ENCODE peak calls at places on chromosome 11, in six cellular contexts. One of them, this sample, is unnamed.

GRCh38 chr11:66322732-66323427 is 6.0 kb upstream of the CD248 start:
- DNase-seq in GM12878: no peak
- DNase-seq in GM12891: no peak
- DNase-seq in SK-N-SH: no peak
- DNase-seq in H1: no peak
- DNase-seq in HepG2: no peak
- DNase-seq in this sample: no peak

GRCh38 chr11:7060828-7061227 is 28.0 kb upstream of the RBMXL2 start:
- DNase-seq in GM12878: no peak
- DNase-seq in GM12891: no peak
- DNase-seq in SK-N-SH: no peak
- DNase-seq in H1: no peak
- DNase-seq in HepG2: no peak
- DNase-seq in this sample: no peak

GRCh38 chr11:43944761-43945311 is 2.4 kb downstream of the C11orf96 start:
- DNase-seq in GM12878: no peak
- DNase-seq in GM12891: peak
- DNase-seq in SK-N-SH: peak
- DNase-seq in H1: peak
- DNase-seq in HepG2: peak
- DNase-seq in this sample: peak

GRCh38 chr11:122853971-122854446 is 15.7 kb downstream of the CRTAM start:
- DNase-seq in GM12878: no peak
- DNase-seq in GM12891: no peak
- DNase-seq in SK-N-SH: peak
- DNase-seq in H1: peak
- DNase-seq in HepG2: peak
- DNase-seq in this sample: no peak

GRCh38 chr11:27592111-27592780 is 85.7 kb upstream of the LIN7C start:
- DNase-seq in GM12878: no peak
- DNase-seq in GM12891: no peak
- DNase-seq in SK-N-SH: no peak
- DNase-seq in H1: no peak
- DNase-seq in HepG2: no peak
- DNase-seq in this sample: no peak

GRCh38 chr11:1302041-1302460 is 7.4 kb downstream of the TOLLIP start:
- DNase-seq in GM12878: no peak
- DNase-seq in GM12891: no peak
- DNase-seq in SK-N-SH: no peak
- DNase-seq in H1: peak
- DNase-seq in HepG2: no peak
- DNase-seq in this sample: peak

GRCh38 chr11:123020968-123021367 is 39.3 kb upstream of the BSX start:
- DNase-seq in GM12878: no peak
- DNase-seq in GM12891: peak
- DNase-seq in SK-N-SH: peak
- DNase-seq in H1: no peak
- DNase-seq in HepG2: peak
- DNase-seq in this sample: peak

GRCh38 chr11:15963266-15963665 is 393.1 kb downstream of the SOX6 start:
- DNase-seq in GM12878: no peak
- DNase-seq in GM12891: no peak
- DNase-seq in SK-N-SH: no peak
- DNase-seq in H1: no peak
- DNase-seq in HepG2: no peak
- DNase-seq in this sample: no peak

GRCh38 chr11:30192620-30193019 is 38.2 kb upstream of the FSHB start:
- DNase-seq in GM12878: no peak
- DNase-seq in GM12891: no peak
- DNase-seq in SK-N-SH: no peak
- DNase-seq in H1: no peak
- DNase-seq in HepG2: no peak
- DNase-seq in this sample: no peak

GRCh38 chr11:30197869-30198268 is 32.9 kb upstream of the FSHB start:
- DNase-seq in GM12878: no peak
- DNase-seq in GM12891: no peak
- DNase-seq in SK-N-SH: no peak
- DNase-seq in H1: no peak
- DNase-seq in HepG2: no peak
- DNase-seq in this sample: no peak

GRCh38 chr11:30196400-30197206 is 34.2 kb upstream of the FSHB start:
- DNase-seq in GM12878: no peak
- DNase-seq in GM12891: no peak
- DNase-seq in SK-N-SH: peak
- DNase-seq in H1: peak
- DNase-seq in HepG2: peak
- DNase-seq in this sample: no peak
- TF ChIP-seq TAF1 in GM12878: no peak
- TF ChIP-seq TAF1 in GM12891: no peak
- TF ChIP-seq TAF1 in SK-N-SH: no peak
- TF ChIP-seq TAF1 in H1: no peak
- TF ChIP-seq TAF1 in HepG2: no peak
- TF ChIP-seq TAF1 in this sample: no peak

GRCh38 chr11:59011672-59012071 is 72.4 kb downstream of the GLYATL1 start:
- DNase-seq in GM12878: no peak
- DNase-seq in GM12891: no peak
- DNase-seq in SK-N-SH: no peak
- DNase-seq in H1: peak
- DNase-seq in HepG2: no peak
- DNase-seq in this sample: no peak

GRCh38 chr11:59012942-59013256 is 73.2 kb upstream of the GLYATL1B start:
- DNase-seq in GM12878: no peak
- DNase-seq in GM12891: no peak
- DNase-seq in SK-N-SH: no peak
- DNase-seq in H1: no peak
- DNase-seq in HepG2: no peak
- DNase-seq in this sample: no peak

GRCh38 chr11:59009661-59010060 is 70.4 kb downstream of the GLYATL1 start:
- DNase-seq in GM12878: no peak
- DNase-seq in GM12891: no peak
- DNase-seq in SK-N-SH: no peak
- DNase-seq in H1: no peak
- DNase-seq in HepG2: no peak
- DNase-seq in this sample: no peak

GRCh38 chr11:59010693-59011092 is 71.4 kb downstream of the GLYATL1 start:
- DNase-seq in GM12878: no peak
- DNase-seq in GM12891: no peak
- DNase-seq in SK-N-SH: no peak
- DNase-seq in H1: no peak
- DNase-seq in HepG2: no peak
- DNase-seq in this sample: no peak

GRCh38 chr11:59012106-59012941 is 73.0 kb downstream of the GLYATL1 start:
- DNase-seq in GM12878: no peak
- DNase-seq in GM12891: no peak
- DNase-seq in SK-N-SH: no peak
- DNase-seq in H1: no peak
- DNase-seq in HepG2: no peak
- DNase-seq in this sample: no peak
- TF ChIP-seq TAF1 in GM12878: no peak
- TF ChIP-seq TAF1 in GM12891: no peak
- TF ChIP-seq TAF1 in SK-N-SH: no peak
- TF ChIP-seq TAF1 in H1: no peak
- TF ChIP-seq TAF1 in HepG2: no peak
- TF ChIP-seq TAF1 in this sample: no peak

GRCh38 chr11:9313648-9314290 is 624 bp downstream of the TMEM41B start:
- DNase-seq in GM12878: no peak
- DNase-seq in GM12891: no peak
- DNase-seq in SK-N-SH: no peak
- DNase-seq in H1: no peak
- DNase-seq in HepG2: no peak
- DNase-seq in this sample: peak
- TF ChIP-seq TAF1 in GM12878: no peak
- TF ChIP-seq TAF1 in GM12891: no peak
- TF ChIP-seq TAF1 in SK-N-SH: no peak
- TF ChIP-seq TAF1 in H1: no peak
- TF ChIP-seq TAF1 in HepG2: no peak
- TF ChIP-seq TAF1 in this sample: no peak

DNA sequence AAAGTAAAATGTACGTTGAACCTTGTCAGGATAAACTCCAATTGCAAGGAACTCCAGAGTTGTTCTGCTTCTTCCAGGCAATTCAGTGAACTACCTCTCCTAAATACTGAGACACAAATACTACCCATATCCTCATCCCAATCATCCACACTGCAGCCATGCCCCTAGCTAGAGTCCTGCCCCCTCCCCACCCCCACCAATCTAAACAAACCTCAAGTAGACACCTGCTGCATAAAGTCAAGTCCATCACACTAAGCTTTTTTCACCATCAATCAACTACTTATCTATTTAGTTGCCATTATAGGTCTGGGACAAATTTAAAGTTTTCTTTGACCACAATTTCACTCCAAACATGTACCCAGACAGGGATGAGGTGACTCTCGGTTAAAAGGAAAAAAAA is 93.2 kb upstream of the APOA1 start:
- DNase-seq in GM12878: no peak
- DNase-seq in GM12891: no peak
- DNase-seq in SK-N-SH: no peak
- DNase-seq in H1: no peak
- DNase-seq in HepG2: no peak
- DNase-seq in this sample: no peak
- TF ChIP-seq TAF1 in GM12878: no peak
- TF ChIP-seq TAF1 in GM12891: no peak
- TF ChIP-seq TAF1 in SK-N-SH: no peak
- TF ChIP-seq TAF1 in H1: no peak
- TF ChIP-seq TAF1 in HepG2: no peak
- TF ChIP-seq TAF1 in this sample: no peak

DNA sequence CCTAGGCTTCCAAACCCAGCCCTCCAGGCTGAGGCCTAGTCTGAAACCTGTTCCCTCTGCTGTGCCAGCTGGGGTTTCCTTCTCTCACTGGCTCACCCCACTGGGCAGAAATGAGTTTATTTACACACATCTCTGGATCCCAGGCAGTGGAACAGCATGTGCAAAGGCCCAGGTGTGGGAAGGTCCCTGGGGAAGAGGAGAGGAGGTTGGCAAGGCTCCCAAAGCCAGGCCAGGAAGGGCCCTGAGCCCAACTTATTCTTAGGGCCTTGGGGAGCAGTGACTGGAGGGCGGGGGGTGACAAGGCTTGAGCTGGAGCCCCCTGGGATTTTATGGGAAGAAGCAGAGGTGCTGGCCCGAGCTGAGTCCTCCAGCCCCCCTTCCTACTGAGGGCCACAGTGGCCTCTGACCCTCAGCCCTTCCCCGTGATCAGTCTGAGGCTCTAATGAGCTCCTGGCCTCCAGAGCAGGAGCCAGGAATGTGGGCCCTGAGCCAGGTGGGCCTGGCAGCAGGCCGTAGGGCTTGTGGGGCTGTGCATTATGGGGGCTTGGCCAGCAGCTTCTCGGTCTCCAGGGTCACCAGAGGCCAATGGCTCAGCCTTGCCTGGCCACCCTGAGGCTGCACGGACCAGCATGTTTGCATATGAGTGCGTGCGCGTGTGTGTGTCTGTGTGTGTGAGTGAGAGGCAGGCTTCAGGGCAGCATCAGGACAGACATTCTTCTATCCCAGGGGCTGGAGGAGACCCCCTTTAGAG is 2.9 kb downstream of the MYO7A start:
- DNase-seq in GM12878: no peak
- DNase-seq in GM12891: no peak
- DNase-seq in SK-N-SH: peak
- DNase-seq in H1: no peak
- DNase-seq in HepG2: peak
- DNase-seq in this sample: no peak
- TF ChIP-seq TAF1 in GM12878: no peak
- TF ChIP-seq TAF1 in GM12891: no peak
- TF ChIP-seq TAF1 in SK-N-SH: no peak
- TF ChIP-seq TAF1 in H1: no peak
- TF ChIP-seq TAF1 in HepG2: peak
- TF ChIP-seq TAF1 in this sample: no peak

GRCh38 chr11:111308140-111308539 is 9.8 kb downstream of the POU2AF3 start:
- DNase-seq in GM12878: no peak
- DNase-seq in GM12891: no peak
- DNase-seq in SK-N-SH: no peak
- DNase-seq in H1: no peak
- DNase-seq in HepG2: peak
- DNase-seq in this sample: no peak
- TF ChIP-seq TAF1 in GM12878: no peak
- TF ChIP-seq TAF1 in GM12891: no peak
- TF ChIP-seq TAF1 in SK-N-SH: no peak
- TF ChIP-seq TAF1 in H1: no peak
- TF ChIP-seq TAF1 in HepG2: no peak
- TF ChIP-seq TAF1 in this sample: no peak

GRCh38 chr11:113871331-113871730 is 4.0 kb downstream of the USP28 start:
- DNase-seq in GM12878: no peak
- DNase-seq in GM12891: no peak
- DNase-seq in SK-N-SH: no peak
- DNase-seq in H1: no peak
- DNase-seq in HepG2: no peak
- DNase-seq in this sample: no peak
- TF ChIP-seq TAF1 in GM12878: no peak
- TF ChIP-seq TAF1 in GM12891: no peak
- TF ChIP-seq TAF1 in SK-N-SH: no peak
- TF ChIP-seq TAF1 in H1: no peak
- TF ChIP-seq TAF1 in HepG2: no peak
- TF ChIP-seq TAF1 in this sample: no peak

DNA sequence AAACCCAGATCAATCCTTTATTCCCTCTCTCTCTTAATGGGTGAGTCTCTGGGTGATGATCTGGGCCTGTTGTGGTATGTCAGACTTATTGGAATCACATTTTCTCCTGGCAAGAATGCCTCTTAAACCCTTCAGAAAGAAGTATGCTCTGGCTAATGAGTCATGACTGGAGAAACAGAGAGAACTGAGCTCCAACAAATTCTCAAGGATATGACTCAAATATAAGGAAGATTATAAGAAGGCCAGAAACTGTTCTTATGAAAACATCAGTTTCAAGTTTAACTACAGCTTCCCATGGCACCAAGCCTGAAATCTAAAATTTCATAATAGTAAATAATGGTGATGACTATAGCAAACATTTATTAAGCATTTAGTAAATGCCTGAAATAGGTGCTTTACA is 83.9 kb downstream of the OR5AK2 start:
- DNase-seq in GM12878: no peak
- DNase-seq in GM12891: no peak
- DNase-seq in SK-N-SH: no peak
- DNase-seq in H1: no peak
- DNase-seq in HepG2: no peak
- DNase-seq in this sample: no peak
- TF ChIP-seq TAF1 in GM12878: no peak
- TF ChIP-seq TAF1 in GM12891: no peak
- TF ChIP-seq TAF1 in SK-N-SH: no peak
- TF ChIP-seq TAF1 in H1: no peak
- TF ChIP-seq TAF1 in HepG2: no peak
- TF ChIP-seq TAF1 in this sample: no peak

GRCh38 chr11:110759972-110760381 is 47.7 kb upstream of the ARHGAP20 start:
- DNase-seq in GM12878: no peak
- DNase-seq in GM12891: no peak
- DNase-seq in SK-N-SH: no peak
- DNase-seq in H1: no peak
- DNase-seq in HepG2: no peak
- DNase-seq in this sample: no peak
- TF ChIP-seq TAF1 in GM12878: no peak
- TF ChIP-seq TAF1 in GM12891: no peak
- TF ChIP-seq TAF1 in SK-N-SH: no peak
- TF ChIP-seq TAF1 in H1: no peak
- TF ChIP-seq TAF1 in HepG2: no peak
- TF ChIP-seq TAF1 in this sample: no peak

This sample was measured in GM12892.